ENCODE peak calls at places on chromosomes 1 and 21, in six cellular contexts. P, T, Y, R, Q and U are unnamed samples.

GRCh38 chr1:188350104-188350503 is 1521.4 kb downstream of the PLA2G4A start:
- DNase-seq in P (no peak), T (no peak), Y (no peak), R (no peak), Q (no peak), U (no peak)

GRCh38 chr1:157176591-157177121 is 38.5 kb upstream of the ETV3 start:
- DNase-seq in P (no peak), T (no peak), Y (no peak), R (no peak), Q (no peak), U (no peak)

GRCh38 chr1:119611701-119612113 is 36.4 kb downstream of the ZNF697 start:
- DNase-seq in P (peak; percentile 7), T (no peak), Y (peak; percentile 28), R (peak; percentile 71), Q (no peak), U (peak; percentile 72)

GRCh38 chr1:44406761-44407429 is 1.8 kb downstream of the RNF220 start:
- DNase-seq in P (no peak), T (no peak), Y (no peak), R (no peak), Q (no peak), U (no peak)

GRCh38 chr1:4149281-4149680 is 249.2 kb upstream of the C1orf174 start:
- DNase-seq in P (no peak), T (no peak), Y (no peak), R (no peak), Q (no peak), U (no peak)

GRCh38 chr1:115089443-115090340 is at the start of gene TSPAN2:
- DNase-seq in P (peak; percentile 41), T (no peak), Y (peak; percentile 41), R (peak; percentile 92), Q (peak; percentile 57), U (no peak)

GRCh38 chr1:150018165-150018564 is 7.6 kb upstream of the OTUD7B start:
- DNase-seq in P (no peak), T (no peak), Y (no peak), R (no peak), Q (no peak), U (no peak)

GRCh38 chr21:27695246-27695645 is 728.4 kb upstream of the ADAMTS5 start:
- DNase-seq in P (no peak), T (no peak), Y (no peak), R (no peak), Q (no peak), U (no peak)

GRCh38 chr21:39556176-39556575 is 56.6 kb upstream of the B3GALT5 start:
- DNase-seq in P (no peak), T (no peak), Y (no peak), R (no peak), Q (no peak), U (peak; percentile 68)

GRCh38 chr1:230022666-230023380 is 44.2 kb upstream of the GALNT2 start:
- DNase-seq in P (no peak), T (no peak), Y (no peak), R (no peak), Q (no peak), U (no peak)